ENCODE peak calls at places on chromosomes 2 and 18, in eight cellular contexts. Y, E, P, D, H, Q, O and C are unnamed samples. For H3K9me3, the result is how much of the 10 kb centered on the place peaks cover.

GRCh38 chr2:132415256-132416079 is 1.1 kb upstream of the GPR39 start:
- DNase-seq in Y (no peak), E (no peak), P (no peak), D (peak), H (no peak), Q (no peak), O (no peak), C (peak)

GRCh38 chr18:43563780-43564179 is 286.5 kb upstream of the SYT4 start:
- DNase-seq in Y (peak), E (no peak), P (peak), D (no peak), H (peak), Q (peak), O (peak), C (peak)

GRCh38 chr2:170739048-170739447 is 23.9 kb downstream of the SP5 start:
- DNase-seq in Y (no peak), E (no peak), P (no peak), D (no peak), H (no peak), Q (peak), O (no peak), C (no peak)

GRCh38 chr2:219446101-219446504 is 11.5 kb downstream of the SPEG start:
- DNase-seq in Y (no peak), E (no peak), P (peak), D (no peak), H (peak), Q (no peak), O (no peak), C (no peak)

GRCh38 chr2:199136681-199137080 is 321.1 kb downstream of the SATB2 start:
- DNase-seq in Y (no peak), E (no peak), P (no peak), D (no peak), H (peak), Q (peak), O (no peak), C (peak)

GRCh38 chr2:75698928-75699327 is 11.8 kb downstream of the GCFC2 start:
- DNase-seq in Y (no peak), E (no peak), P (no peak), D (no peak), H (no peak), Q (no peak), O (no peak), C (no peak)

GRCh38 chr2:167935803-167936110 is 311.6 kb downstream of the STK39 start:
- DNase-seq in Y (no peak), E (no peak), P (no peak), D (no peak), H (peak), Q (no peak), O (no peak), C (no peak)

GRCh38 chr2:203569677-203570316 is 34.7 kb upstream of the RAPH1 start:
- DNase-seq in Y (no peak), E (no peak), P (no peak), D (no peak), H (peak), Q (no peak), O (no peak), C (no peak)

GRCh38 chr2:225429718-225430117 is 30.2 kb downstream of the NYAP2 start:
- DNase-seq in Y (no peak), E (no peak), P (no peak), D (no peak), H (peak), Q (no peak), O (peak), C (peak)

GRCh38 chr2:20203072-20203471 is 21.9 kb downstream of the SDC1 start:
- DNase-seq in Y (no peak), E (peak), P (no peak), D (no peak), H (no peak), Q (no peak), O (no peak), C (no peak)

GRCh38 chr18:51107594-51108305 is 77.7 kb downstream of the SMAD4 start:
- DNase-seq in Y (no peak), E (no peak), P (no peak), D (peak), H (no peak), Q (no peak), O (no peak), C (no peak)

GRCh38 chr18:9771261-9771976 is 63.3 kb downstream of the RAB31 start:
- DNase-seq in Y (peak), E (peak), P (peak), D (peak), H (peak), Q (peak), O (peak), C (peak)

GRCh38 chr18:76620326-76620813 is 125.3 kb upstream of the ZNF516 start:
- DNase-seq in Y (peak), E (peak), P (peak), D (peak), H (no peak), Q (peak), O (peak), C (peak)

GRCh38 chr2:236760246-236760645 is 190.6 kb downstream of the ACKR3 start:
- DNase-seq in Y (no peak), E (no peak), P (no peak), D (no peak), H (no peak), Q (no peak), O (no peak), C (no peak)

GRCh38 chr2:47521666-47522285 is 118.8 kb downstream of the MSH2 start:
- DNase-seq in Y (no peak), E (no peak), P (no peak), D (no peak), H (no peak), Q (no peak), O (no peak), C (no peak)

GRCh38 chr2:237524631-237525030 is 37.6 kb downstream of the MLPH start:
- DNase-seq in Y (no peak), E (no peak), P (no peak), D (no peak), H (no peak), Q (no peak), O (peak), C (no peak)

GRCh38 chr2:239097428-239097696 is 249.5 kb downstream of the TWIST2 start:
- DNase-seq in Y (no peak), E (no peak), P (no peak), D (no peak), H (no peak), Q (no peak), O (no peak), C (no peak)

GRCh38 chr2:46955764-46956163 is 40.2 kb upstream of the MCFD2 start:
- DNase-seq in Y (no peak), E (no peak), P (no peak), D (no peak), H (no peak), Q (no peak), O (no peak), C (no peak)

GRCh38 chr2:132670961-132671781 is 1.2 kb upstream of the LYPD1 start:
- DNase-seq in Y (peak), E (no peak), P (peak), D (peak), H (no peak), Q (peak), O (no peak), C (peak)

GRCh38 chr2:238939521-238940403 is 91.9 kb downstream of the TWIST2 start:
- DNase-seq in Y (no peak), E (no peak), P (no peak), D (peak), H (no peak), Q (no peak), O (no peak), C (no peak)

GRCh38 chr2:18368008-18368407 is 192.4 kb downstream of the RDH14 start:
- DNase-seq in Y (no peak), E (no peak), P (no peak), D (no peak), H (no peak), Q (no peak), O (no peak), C (no peak)

GRCh38 chr2:150619607-150620330 is 132.3 kb upstream of the RND3 start:
- DNase-seq in Y (no peak), E (no peak), P (no peak), D (no peak), H (no peak), Q (peak), O (no peak), C (peak)

GRCh38 chr2:19361325-19361990 is 3.0 kb upstream of the OSR1 start:
- DNase-seq in Y (no peak), E (peak), P (peak), D (peak), H (no peak), Q (no peak), O (no peak), C (peak)

GRCh38 chr2:167127135-167127534 is 238.9 kb downstream of the XIRP2 start:
- DNase-seq in Y (no peak), E (no peak), P (no peak), D (no peak), H (no peak), Q (no peak), O (no peak), C (no peak)

GRCh38 chr2:12502759-12503158 is 214.0 kb upstream of the TRIB2 start:
- DNase-seq in Y (no peak), E (no peak), P (no peak), D (no peak), H (no peak), Q (no peak), O (no peak), C (no peak)

GRCh38 chr2:220504890-220505564 is 877.6 kb downstream of the SLC4A3 start:
- DNase-seq in Y (no peak), E (no peak), P (no peak), D (no peak), H (no peak), Q (peak), O (no peak), C (peak)

GRCh38 chr2:26054598-26055348 is 20.9 kb downstream of the RAB10 start:
- DNase-seq in Y (no peak), E (no peak), P (no peak), D (no peak), H (no peak), Q (no peak), O (no peak), C (no peak)

GRCh38 chr2:212088353-212088752 is 450.2 kb downstream of the ERBB4 start:
- DNase-seq in Y (no peak), E (no peak), P (no peak), D (no peak), H (no peak), Q (no peak), O (no peak), C (no peak)

GRCh38 chr2:214103199-214104001 is 307.5 kb upstream of the VWC2L start:
- DNase-seq in Y (no peak), E (no peak), P (no peak), D (no peak), H (no peak), Q (peak), O (no peak), C (no peak)

GRCh38 chr2:3911891-3912455 is 208.6 kb downstream of the DCDC2C start:
- DNase-seq in Y (peak), E (no peak), P (peak), D (no peak), H (no peak), Q (no peak), O (no peak), C (no peak)

GRCh38 chr2:3913252-3913651 is 209.9 kb downstream of the DCDC2C start:
- DNase-seq in Y (no peak), E (no peak), P (no peak), D (no peak), H (no peak), Q (no peak), O (no peak), C (no peak)

DNA sequence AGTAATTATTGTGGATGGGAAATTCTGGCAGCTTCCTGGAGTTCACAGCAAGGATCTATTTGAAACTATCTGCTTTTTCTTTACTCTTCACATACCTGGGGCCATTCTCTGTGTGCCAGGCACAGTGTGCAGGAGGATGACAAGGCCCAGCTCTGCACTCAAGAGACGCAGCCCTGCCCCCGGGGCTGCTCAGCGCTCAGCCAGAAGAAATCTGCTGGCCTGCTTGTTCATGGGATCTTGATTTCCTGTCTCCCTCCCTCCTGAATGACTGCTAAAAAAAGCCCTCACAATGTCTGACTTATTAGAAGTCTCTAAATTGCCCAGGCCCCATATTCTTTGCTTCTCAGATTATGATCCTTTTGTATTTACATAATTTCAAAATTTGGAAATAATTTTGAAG is 210.9 kb downstream of the DCDC2C start:
- DNase-seq in Y (no peak), E (no peak), P (no peak), D (no peak), H (no peak), Q (no peak), O (no peak), C (peak)
- H3K9me3 ChIP-seq in Y (under half), E (under half), P (under half), D (under half), H (under half), Q (under half), O (under half), C (under half)

GRCh38 chr18:55912919-55913318 is 324.9 kb upstream of the TCF4 start:
- DNase-seq in Y (no peak), E (no peak), P (no peak), D (no peak), H (no peak), Q (no peak), O (no peak), C (no peak)

GRCh38 chr18:55920063-55920462 is 332.1 kb upstream of the TCF4 start:
- DNase-seq in Y (no peak), E (no peak), P (no peak), D (no peak), H (no peak), Q (no peak), O (no peak), C (no peak)

DNA sequence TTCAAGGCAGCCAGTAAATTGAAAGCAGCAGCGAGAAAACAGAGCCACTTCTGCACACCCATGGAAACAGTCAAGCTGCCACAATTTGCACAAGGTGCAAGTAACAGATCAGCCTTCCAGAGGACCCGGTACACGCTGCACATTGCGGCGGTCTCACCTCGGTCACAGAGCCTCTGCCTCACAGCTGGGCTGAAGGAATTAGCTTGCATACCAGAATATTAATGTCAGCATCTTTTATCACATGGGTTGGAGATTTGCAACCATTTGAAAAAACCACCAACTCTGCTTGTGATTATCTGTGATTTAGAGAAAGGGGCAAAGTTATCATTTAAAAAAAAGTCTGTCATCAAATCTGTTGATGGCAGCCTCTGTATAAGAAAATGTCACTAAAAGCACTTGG is 330.5 kb upstream of the TCF4 start:
- DNase-seq in Y (no peak), E (no peak), P (no peak), D (no peak), H (no peak), Q (no peak), O (no peak), C (peak)
- H3K9me3 ChIP-seq in Y (under half), E (under half), P (under half), D (under half), H (under half), Q (under half), O (under half), C (under half)

GRCh38 chr2:224429441-224429810 is 27.5 kb upstream of the FAM124B start:
- DNase-seq in Y (no peak), E (no peak), P (no peak), D (no peak), H (no peak), Q (no peak), O (no peak), C (no peak)
- H3K9me3 ChIP-seq in Y (under half), E (under half), P (under half), D (under half), H (under half), Q (under half), O (under half), C (under half)

GRCh38 chr2:72011356-72011661 is 136.4 kb downstream of the CYP26B1 start:
- DNase-seq in Y (no peak), E (no peak), P (no peak), D (no peak), H (no peak), Q (no peak), O (peak), C (no peak)
- H3K9me3 ChIP-seq in Y (under half), E (under half), P (under half), D (under half), H (under half), Q (under half), O (under half), C (under half)

GRCh38 chr18:21085579-21086161 is 25.9 kb downstream of the ROCK1 start:
- DNase-seq in Y (no peak), E (no peak), P (no peak), D (no peak), H (no peak), Q (no peak), O (no peak), C (no peak)

GRCh38 chr18:21093133-21093532 is 18.5 kb downstream of the ROCK1 start:
- DNase-seq in Y (no peak), E (no peak), P (no peak), D (no peak), H (no peak), Q (no peak), O (no peak), C (no peak)

DNA sequence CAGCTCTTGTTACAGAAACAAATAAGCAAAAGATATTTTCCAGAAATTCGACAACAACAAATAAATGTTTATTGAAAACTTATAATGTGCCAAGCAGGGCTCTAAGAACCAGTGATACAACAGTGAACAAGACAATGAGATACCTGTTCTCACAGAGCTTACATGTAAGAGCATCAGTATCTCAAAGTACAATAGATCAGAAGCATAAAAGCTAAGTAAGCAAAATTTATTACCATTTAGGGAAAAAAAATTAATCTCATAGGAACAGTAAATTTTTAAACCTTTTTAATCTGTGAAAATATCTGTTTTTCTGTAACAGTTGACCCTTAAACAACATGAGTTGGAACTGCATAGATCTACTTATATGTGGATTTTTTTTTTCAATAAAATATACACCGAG is 20.9 kb downstream of the ROCK1 start:
- DNase-seq in Y (no peak), E (no peak), P (no peak), D (no peak), H (no peak), Q (no peak), O (no peak), C (no peak)
- H3K9me3 ChIP-seq in Y (under half), E (under half), P (under half), D (under half), H (under half), Q (under half), O (under half), C (under half)